ENCODE peak calls at places on chromosomes 11 and 22, in seven cellular contexts. H is vagina, V is lung, K is endothelial cell of umbilical vein, C is tibial nerve, I is pancreas, F is body of pancreas. W is an unnamed sample. For H3K4me1, the result is how much of the 10 kb centered on the place peaks cover.

GRCh38 chr11:7688238-7688826 is 15.0 kb upstream of the CYB5R2 start:
- DNase-seq in H (no peak), I (no peak), V (no peak), C (no peak), F (peak), K (peak), W (no peak)

GRCh38 chr11:62823677-62824076 is 8.2 kb downstream of the STX5 start:
- DNase-seq in I (no peak), K (no peak), H (no peak), C (no peak), V (no peak), F (no peak), W (no peak)

GRCh38 chr22:24054356-24054755 is 43.3 kb downstream of the CABIN1 start:
- DNase-seq in K (no peak), C (no peak), V (no peak), I (no peak), H (no peak), F (no peak), W (peak)

GRCh38 chr22:41242396-41243117 is 1.8 kb upstream of the CHADL start:
- DNase-seq in K (no peak), C (no peak), I (no peak), F (no peak), H (no peak), V (no peak), W (no peak)

GRCh38 chr22:37827056-37827455 is 3.9 kb downstream of the GALR3 start:
- DNase-seq in I (no peak), H (no peak), F (no peak), V (no peak), C (no peak), K (no peak), W (no peak)

GRCh38 chr11:122851366-122852011 is 13.2 kb downstream of the CRTAM start:
- DNase-seq in I (no peak), H (no peak), C (no peak), F (no peak), V (no peak), K (no peak), W (no peak)

GRCh38 chr22:50293441-50294318 is 13.8 kb downstream of the PLXNB2 start:
- DNase-seq in C (no peak), V (peak), I (peak), H (no peak), F (peak), K (peak), W (peak)

GRCh38 chr11:40129276-40129675 is 1330.2 kb downstream of the LRRC4C start:
- DNase-seq in V (no peak), I (no peak), F (no peak), K (no peak), H (no peak), C (no peak), W (no peak)

GRCh38 chr22:49825436-49825835 is 2.2 kb downstream of the BRD1 start:
- DNase-seq in K (peak), I (no peak), F (no peak), V (no peak), C (no peak), H (peak), W (peak)

GRCh38 chr11:112298535-112298934 is 37.9 kb upstream of the PLET1 start:
- DNase-seq in C (no peak), I (peak), F (no peak), V (no peak), H (no peak), K (no peak), W (no peak)

GRCh38 chr11:78647986-78648875 is 73.6 kb upstream of the NARS2 start:
- DNase-seq in V (peak), I (no peak), F (no peak), C (no peak), K (no peak), H (peak), W (no peak)

GRCh38 chr11:124934862-124935547 is 842 bp downstream of the HEPACAM start:
- DNase-seq in H (no peak), C (no peak), I (no peak), F (no peak), V (no peak), K (peak), W (peak)

GRCh38 chr11:119996556-119996955 is 141.4 kb downstream of the TRIM29 start:
- DNase-seq in V (no peak), F (no peak), C (no peak), H (no peak), I (no peak), K (no peak), W (no peak)

GRCh38 chr11:46393759-46394158 is 2.2 kb upstream of the CHRM4 start:
- DNase-seq in F (no peak), V (no peak), H (no peak), I (no peak), K (no peak), C (no peak), W (no peak)

GRCh38 chr11:104324276-104324675 is 160.3 kb upstream of the PDGFD start:
- DNase-seq in I (no peak), C (no peak), V (no peak), F (no peak), H (no peak), K (no peak), W (no peak)

GRCh38 chr22:20647586-20648305 is 126.2 kb upstream of the SERPIND1 start:
- DNase-seq in I (no peak), K (no peak), F (no peak), V (no peak), H (peak), C (no peak), W (no peak)

GRCh38 chr22:27880778-27881394 is 38.2 kb downstream of the PITPNB start:
- DNase-seq in F (peak), H (no peak), C (no peak), I (no peak), K (peak), V (peak), W (peak)

DNA sequence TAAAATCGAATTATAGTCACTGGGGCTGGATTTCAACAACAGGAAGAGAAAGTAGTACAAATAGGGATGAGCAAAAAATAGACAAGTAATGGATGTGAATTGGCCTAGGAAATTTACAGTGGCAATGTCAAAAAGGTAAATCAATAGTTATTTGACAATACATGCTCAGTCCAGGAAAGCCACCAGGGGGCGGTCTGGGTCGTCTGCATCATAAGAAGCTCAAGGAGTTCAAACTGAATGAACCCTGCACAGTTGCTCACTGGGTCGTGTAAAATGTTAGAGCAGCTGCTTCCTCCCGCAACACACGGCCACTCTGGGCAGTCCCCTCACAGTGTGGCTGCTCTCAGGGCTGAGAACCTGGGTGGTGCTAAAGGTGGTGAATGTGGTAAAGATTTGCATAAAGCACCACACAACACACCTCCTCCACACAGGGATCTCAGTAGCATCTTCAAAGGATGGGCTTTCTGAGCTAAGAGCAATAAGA is 85.9 kb downstream of the ZNF280B start:
- DNase-seq in V (peak), I (peak), F (peak), H (peak), K (peak), C (peak), W (peak)
- TF ChIP-seq CTCF in V (peak), I (peak), F (peak), H (no peak), K (peak), C (peak), W (peak)

GRCh38 chr22:44071760-44072159 is 47.7 kb downstream of the PARVB start:
- DNase-seq in V (no peak), C (no peak), H (no peak), I (no peak), K (no peak), F (no peak), W (no peak)

GRCh38 chr22:44067033-44067432 is 42.9 kb downstream of the PARVB start:
- DNase-seq in V (no peak), F (no peak), I (no peak), C (no peak), K (peak), H (no peak), W (no peak)

GRCh38 chr22:44070029-44070428 is 45.9 kb downstream of the PARVB start:
- DNase-seq in V (no peak), C (no peak), H (no peak), K (no peak), F (no peak), I (no peak), W (no peak)

GRCh38 chr22:44068422-44069191 is 44.5 kb downstream of the PARVB start:
- DNase-seq in C (no peak), K (no peak), H (no peak), V (peak), I (no peak), F (peak), W (no peak)

GRCh38 chr22:44067901-44068300 is 43.8 kb downstream of the PARVB start:
- DNase-seq in I (no peak), H (no peak), K (peak), V (no peak), C (no peak), F (no peak), W (no peak)
- H3K4me3 ChIP-seq in I (no peak), H (no peak), K (no peak), V (no peak), C (no peak), F (no peak), W (no peak)

GRCh38 chr11:101348786-101349185 is 219.2 kb upstream of the PGR start:
- DNase-seq in H (no peak), K (no peak), V (no peak), F (no peak), C (no peak), I (no peak), W (no peak)

GRCh38 chr11:101342307-101342706 is 212.7 kb upstream of the PGR start:
- DNase-seq in V (no peak), F (no peak), K (no peak), H (no peak), I (no peak), C (no peak), W (no peak)

GRCh38 chr11:101345891-101346290 is 216.3 kb upstream of the PGR start:
- DNase-seq in C (no peak), F (no peak), V (no peak), I (no peak), K (no peak), H (no peak), W (no peak)

GRCh38 chr11:101341578-101341977 is 212.0 kb upstream of the PGR start:
- DNase-seq in F (no peak), I (no peak), H (no peak), C (no peak), K (no peak), V (no peak), W (no peak)

GRCh38 chr11:101346591-101346990 is 217.0 kb upstream of the PGR start:
- DNase-seq in I (no peak), C (no peak), K (no peak), F (no peak), V (no peak), H (no peak), W (no peak)
- H3K4me1 ChIP-seq in I (under half), C (under half), K (under half), F (under half), V (under half), H (under half), W (under half)

DNA sequence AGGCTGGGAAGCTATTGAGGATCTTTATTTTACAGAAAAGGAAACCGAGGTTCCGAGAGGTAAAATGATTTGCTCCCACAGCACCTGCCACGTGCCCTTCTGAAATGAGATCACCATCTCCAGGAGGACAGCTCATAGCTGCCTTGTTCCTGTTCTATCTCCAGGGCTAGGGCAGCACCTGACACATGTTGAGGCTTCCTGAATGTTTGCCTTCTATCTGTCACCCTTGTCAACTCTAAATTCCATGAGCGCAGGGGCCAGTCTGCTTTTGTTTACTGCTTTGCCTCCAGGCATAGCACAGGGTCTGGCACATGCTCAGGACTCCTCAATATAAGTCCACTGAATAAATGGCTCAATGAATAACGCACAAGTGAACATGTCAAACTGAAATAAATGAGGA is 24.1 kb downstream of the ASCC2 start:
- DNase-seq in H (no peak), V (no peak), F (no peak), I (no peak), C (no peak), K (no peak), W (no peak)
- TF ChIP-seq CTCF in H (no peak), V (no peak), F (no peak), I (no peak), C (no peak), K (no peak), W (no peak)

GRCh38 chr11:12971955-12972354 is 37.2 kb upstream of the RASSF10 start:
- DNase-seq in V (no peak), F (no peak), H (no peak), K (no peak), I (no peak), C (no peak), W (no peak)
- H3K4me3 ChIP-seq in V (no peak), F (no peak), H (no peak), K (no peak), I (no peak), C (no peak), W (no peak)

DNA sequence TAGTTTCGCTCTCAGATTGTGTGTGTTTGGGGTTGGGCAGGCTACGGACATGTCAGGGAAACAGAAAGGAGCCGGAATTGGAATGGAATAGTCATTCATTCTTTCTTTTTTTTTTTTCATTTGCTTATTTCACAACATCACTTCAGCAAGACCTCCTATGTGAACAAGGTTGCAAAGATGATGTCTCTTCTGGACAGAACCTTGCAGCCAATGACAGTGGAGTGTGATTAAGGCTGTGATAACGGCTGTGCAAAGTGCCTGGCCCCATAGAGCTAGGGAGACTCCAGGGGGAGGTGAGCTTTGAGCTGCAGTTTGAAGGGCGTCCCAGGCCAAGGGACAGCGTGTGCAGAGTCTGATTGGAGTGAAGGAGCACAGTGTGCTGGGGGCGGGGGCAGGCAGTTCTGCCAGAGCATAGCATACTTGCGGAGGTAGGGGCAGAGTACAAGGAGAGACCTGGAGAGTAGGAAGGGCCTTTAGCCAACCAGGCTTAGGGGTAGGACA is 3.4 kb downstream of the TIGD3 start:
- DNase-seq in K (no peak), I (no peak), H (no peak), F (no peak), C (no peak), V (no peak), W (no peak)
- H3K4me1 ChIP-seq in K (under half), I (under half), H (under half), F (under half), C (under half), V (under half), W (under half)

GRCh38 chr11:61816736-61817455 is at the start of gene FADS1:
- DNase-seq in V (peak), H (no peak), C (peak), K (peak), I (peak), F (peak), W (peak)
- TF ChIP-seq CTCF in V (peak), H (peak), C (peak), K (peak), I (peak), F (peak), W (peak)

DNA sequence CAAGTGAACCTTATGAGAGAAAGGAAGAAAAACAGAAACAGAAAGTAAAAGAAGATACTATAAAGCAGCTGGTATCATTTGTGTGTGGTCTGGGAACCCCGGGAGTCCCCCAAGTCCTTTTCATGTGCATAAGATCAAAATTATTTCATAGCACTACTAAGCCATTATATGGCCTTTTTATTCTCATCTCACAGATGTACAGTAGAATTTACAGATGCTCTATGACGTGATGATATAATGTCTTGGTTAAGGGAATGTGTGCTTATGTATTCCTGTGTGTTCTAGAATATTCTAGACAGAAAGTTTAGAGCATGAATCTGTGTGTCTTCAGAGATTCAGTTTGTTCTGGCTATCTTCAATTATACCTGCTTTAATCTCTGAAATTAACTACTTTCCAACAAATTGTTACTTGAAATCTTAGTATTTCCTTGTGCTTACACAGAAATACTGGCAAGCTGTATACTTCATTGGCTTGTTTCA is 8.6 kb upstream of the TPP1 start:
- DNase-seq in H (no peak), I (no peak), F (no peak), V (no peak), C (no peak), K (no peak), W (no peak)
- H3K4me3 ChIP-seq in H (no peak), I (no peak), F (no peak), V (no peak), C (no peak), K (no peak), W (no peak)